ENCODE peak calls at places on chromosomes 4 and X, in nine cellular contexts. T is cardiac muscle cell, Q is left ventricle myocardium inferior, A is lower lobe of right lung, V is Karpas-422, X is HepG2, K is thyroid gland, C is stomach, D is aorta. S is an unnamed sample.

GRCh38 chr4:6916587-6917444 is 7.2 kb downstream of the TBC1D14 start:
- DNase-seq in K (no peak), A (peak; percentile 76), X (no peak), T (peak; percentile 26), Q (no peak), D (no peak), V (no peak), C (peak; percentile 70), S (no peak)

GRCh38 chrX:153853180-153853901 is 23.0 kb upstream of the PDZD4 start:
- DNase-seq in X (no peak), A (no peak), V (no peak), C (peak; percentile 1), K (no peak), Q (no peak), D (no peak), T (no peak), S (no peak)

GRCh38 chrX:32155044-32155638 is 1056.2 kb downstream of the DMD start:
- DNase-seq in D (no peak), Q (no peak), X (no peak), C (no peak), K (no peak), T (no peak), V (no peak), A (no peak), S (no peak)

GRCh38 chr4:188262464-188262863 is 123.2 kb downstream of the TRIML1 start:
- DNase-seq in Q (no peak), K (no peak), V (no peak), D (no peak), A (no peak), C (no peak), T (no peak), X (no peak), S (no peak)

GRCh38 chr4:121656269-121656641 is 40.5 kb downstream of the ANXA5 start:
- DNase-seq in X (peak; percentile 50), C (peak; percentile 26), A (peak; percentile 51), Q (peak; percentile 35), T (peak; percentile 84), V (peak; percentile 82), K (peak; percentile 69), D (no peak), S (peak; percentile 31)

GRCh38 chr4:83125738-83126141 is 11.2 kb upstream of the PLAC8 start:
- DNase-seq in X (no peak), T (no peak), D (no peak), A (no peak), C (peak; percentile 57), V (no peak), K (no peak), Q (no peak), S (no peak)

GRCh38 chr4:90183254-90183653 is 56.1 kb downstream of the CCSER1 start:
- DNase-seq in D (no peak), K (no peak), Q (no peak), V (peak; percentile 34), C (no peak), X (no peak), A (no peak), T (no peak), S (no peak)

GRCh38 chr4:173281001-173281400 is 53.2 kb downstream of the HMGB2 start:
- DNase-seq in D (no peak), C (no peak), V (no peak), X (no peak), K (no peak), Q (no peak), A (no peak), T (no peak), S (no peak)

GRCh38 chr4:6372649-6373525 is 99.5 kb downstream of the PPP2R2C start:
- DNase-seq in V (peak; percentile 81), K (no peak), C (no peak), X (peak; percentile 35), A (no peak), D (peak; percentile 42), Q (peak; percentile 2), T (peak; percentile 31), S (no peak)

GRCh38 chr4:7426525-7427171 is 8.1 kb downstream of the PSAPL1 start:
- DNase-seq in C (peak; percentile 22), K (no peak), D (no peak), V (no peak), T (no peak), X (no peak), A (peak; percentile 23), Q (peak; percentile 11), S (no peak)

GRCh38 chr4:151604238-151604637 is 156.6 kb downstream of the GATB start:
- DNase-seq in D (no peak), C (no peak), A (no peak), K (no peak), X (no peak), Q (no peak), V (peak; percentile 67), T (peak; percentile 42), S (no peak)

GRCh38 chrX:132181364-132181763 is 37.9 kb downstream of the RAP2C start:
- DNase-seq in V (no peak), C (peak; percentile 26), A (no peak), T (no peak), Q (peak; percentile 15), K (peak; percentile 54), X (no peak), D (no peak), S (no peak)

GRCh38 chr4:108359130-108359709 is 190.5 kb upstream of the LEF1 start:
- DNase-seq in K (no peak), X (no peak), A (no peak), T (no peak), Q (no peak), C (no peak), D (no peak), V (no peak), S (no peak)

GRCh38 chr4:73139991-73140390 is 70.5 kb upstream of the COX18 start:
- DNase-seq in C (no peak), Q (no peak), A (no peak), D (no peak), V (no peak), T (peak; percentile 13), K (no peak), X (no peak), S (no peak)

GRCh38 chrX:97399400-97399799 is 515.7 kb downstream of the RPA4 start:
- DNase-seq in D (no peak), V (peak; percentile 72), K (no peak), T (peak; percentile 42), A (no peak), Q (no peak), C (no peak), X (no peak), S (no peak)

GRCh38 chr4:1568855-1569460 is 115.2 kb downstream of the FAM53A start:
- DNase-seq in A (peak; percentile 43), Q (no peak), V (no peak), D (peak; percentile 72), K (no peak), C (no peak), X (no peak), T (no peak), S (peak; percentile 38)

GRCh38 chr4:1567808-1568581 is 116.1 kb downstream of the FAM53A start:
- DNase-seq in D (peak; percentile 77), A (peak; percentile 46), T (no peak), X (no peak), V (peak; percentile 62), K (no peak), Q (no peak), C (peak; percentile 44), S (peak; percentile 42)

GRCh38 chr4:1565598-1566295 is 118.4 kb downstream of the FAM53A start:
- DNase-seq in X (no peak), Q (no peak), D (peak; percentile 57), K (no peak), A (peak; percentile 42), V (no peak), T (no peak), C (no peak), S (peak; percentile 5)

GRCh38 chr4:1567519-1567807 is 116.7 kb downstream of the FAM53A start:
- DNase-seq in Q (no peak), X (no peak), A (peak; percentile 38), T (no peak), K (no peak), D (peak; percentile 72), V (no peak), C (no peak), S (peak; percentile 35)

GRCh38 chr4:1566838-1567518 is 117.1 kb downstream of the FAM53A start:
- DNase-seq in C (no peak), Q (no peak), V (no peak), K (no peak), A (peak; percentile 37), X (no peak), D (peak; percentile 66), T (no peak), S (peak; percentile 38)
- H3K27ac ChIP-seq in C (no peak overlapping the region), Q (no peak overlapping the region), V (no peak overlapping the region), K (no peak overlapping the region), A (no peak overlapping the region), X (no peak overlapping the region), D (no peak overlapping the region), T (no peak overlapping the region), S (no peak overlapping the region)

DNA sequence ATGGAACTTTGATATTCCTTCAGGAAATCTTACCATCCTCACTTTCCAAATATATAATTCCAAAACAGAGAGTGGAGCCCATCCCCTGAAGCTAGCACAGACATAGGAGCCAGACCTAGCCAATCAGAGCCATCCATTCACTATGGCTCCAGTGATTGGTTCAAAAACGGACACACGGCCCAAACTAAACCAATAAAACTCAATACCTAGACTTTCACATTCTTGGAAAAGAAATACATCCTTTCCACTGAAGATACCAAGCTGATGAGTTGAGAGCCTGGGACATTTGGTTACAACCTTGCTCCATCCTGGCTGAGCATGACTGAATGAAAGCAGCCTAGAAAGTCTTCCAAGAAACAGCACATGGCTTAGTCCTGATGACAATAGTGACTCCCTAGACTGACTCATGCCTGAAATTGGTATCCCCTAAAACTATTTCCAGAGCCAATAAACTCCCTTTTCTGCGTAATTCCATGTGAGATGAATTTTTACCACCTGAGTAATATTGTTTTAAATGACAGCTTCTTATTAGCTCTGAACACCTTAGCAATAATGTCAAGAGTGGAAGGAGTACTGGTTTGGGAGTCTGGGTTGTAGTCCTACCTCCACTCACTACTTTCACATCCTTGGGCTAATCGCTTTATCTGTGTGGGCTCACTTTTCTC is 189.6 kb upstream of the LNX1 start:
- DNase-seq in D (no peak), V (no peak), C (no peak), X (no peak), Q (no peak), T (no peak), A (no peak), K (no peak), S (no peak)
- H3K27ac ChIP-seq in D (no peak overlapping the region), V (no peak overlapping the region), C (peak overlapping the region; percentile 45), X (no peak overlapping the region), Q (no peak overlapping the region), T (no peak overlapping the region), A (no peak overlapping the region), K (no peak overlapping the region), S (no peak overlapping the region)

GRCh38 chrX:136059350-136059749 is 74.1 kb downstream of the SLC9A6 start:
- DNase-seq in T (no peak), K (no peak), A (no peak), D (no peak), C (no peak), X (no peak), Q (no peak), V (no peak), S (no peak)
- H3K27ac ChIP-seq in T (no peak overlapping the region), K (no peak overlapping the region), A (no peak overlapping the region), D (no peak overlapping the region), C (no peak overlapping the region), X (no peak overlapping the region), Q (no peak overlapping the region), V (no peak overlapping the region), S (no peak overlapping the region)

DNA sequence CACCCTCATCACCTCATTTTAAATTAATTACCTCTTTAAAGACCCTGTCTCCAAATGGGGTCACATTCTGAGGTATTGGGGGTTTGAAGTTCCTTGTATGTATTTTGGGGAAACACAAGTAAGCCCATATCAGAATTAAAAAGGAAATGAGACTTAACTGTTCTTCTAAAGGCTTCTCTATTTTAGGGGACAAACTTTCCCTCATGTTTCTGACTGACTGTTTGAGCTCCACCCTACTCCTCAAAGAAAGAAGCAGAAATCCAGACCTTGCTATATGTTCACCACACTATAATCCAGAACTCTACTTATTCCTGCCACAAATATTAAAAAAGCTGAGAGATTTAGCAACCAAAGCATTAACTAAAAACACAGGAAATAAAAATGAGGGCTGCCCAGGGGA is 258.8 kb downstream of the ARHGAP24 start:
- DNase-seq in D (no peak), X (no peak), K (no peak), C (no peak), Q (no peak), V (no peak), T (no peak), A (no peak), S (no peak)
- H3K27ac ChIP-seq in D (no peak overlapping the region), X (no peak overlapping the region), K (no peak overlapping the region), C (peak overlapping the region; percentile 24), Q (peak overlapping the region; percentile 57), V (peak overlapping the region; percentile 43), T (no peak overlapping the region), A (no peak overlapping the region), S (no peak overlapping the region)